ENCODE peak calls at places on chromosomes 3 and 15, in five cellular contexts. H is right cardiac atrium, B is GM12865, A is mesenchymal stem cell, J is HL-60. F is an unnamed sample.

GRCh38 chr3:44584646-44585501 is at the start of gene ZNF660:
- DNase-seq in A (peak; percentile 89), J (no peak), B (peak; percentile 54), H (peak; percentile 86), F (peak; percentile 55)

GRCh38 chr3:194867270-194867983 is 181.7 kb downstream of the FAM43A start:
- DNase-seq in H (peak; percentile 70), B (no peak), A (peak; percentile 6), J (peak; percentile 48), F (peak; percentile 92)

GRCh38 chr3:65412591-65412990 is 626.1 kb downstream of the MAGI1 start:
- DNase-seq in J (no peak), B (no peak), H (peak; percentile 71), A (peak; percentile 5), F (peak; percentile 18)

GRCh38 chr3:53254190-53254809 is 1.5 kb downstream of the TKT start:
- DNase-seq in H (no peak), J (peak; percentile 48), B (no peak), A (peak; percentile 40), F (peak; percentile 31)

GRCh38 chr3:127408684-127409420 is 121.0 kb upstream of the PRR20G start:
- DNase-seq in J (no peak), A (no peak), B (peak; percentile 44), H (no peak), F (no peak)

GRCh38 chr15:66670198-66670597 is 31.8 kb upstream of the SMAD6 start:
- DNase-seq in J (no peak), A (no peak), B (no peak), H (no peak), F (no peak)

GRCh38 chr3:176814252-176814651 is 383.0 kb downstream of the TBL1XR1 start:
- DNase-seq in J (peak; percentile 42), H (peak; percentile 51), B (peak; percentile 41), A (peak; percentile 68), F (peak; percentile 39)

GRCh38 chr3:1955170-1955569 is 143.5 kb upstream of the CNTN4 start:
- DNase-seq in A (no peak), B (no peak), J (no peak), H (no peak), F (no peak)

GRCh38 chr15:27241942-27242341 is 271.0 kb downstream of the GABRG3 start:
- DNase-seq in H (no peak), A (no peak), B (no peak), J (no peak), F (no peak)

GRCh38 chr3:190031887-190032752 is 88.6 kb downstream of the P3H2 start:
- DNase-seq in A (no peak), H (no peak), B (no peak), J (no peak), F (no peak)

GRCh38 chr15:98777426-98777825 is 129.1 kb downstream of the IGF1R start:
- DNase-seq in A (no peak), B (no peak), H (no peak), J (no peak), F (no peak)

GRCh38 chr3:107242579-107242978 is 134.7 kb upstream of the CCDC54 start:
- DNase-seq in A (no peak), B (no peak), J (no peak), H (no peak), F (no peak)
- H3K4me3 ChIP-seq in A (no peak overlapping the region), B (no peak overlapping the region), J (no peak overlapping the region), H (peak overlapping the region; percentile 36), F (no peak overlapping the region)

DNA sequence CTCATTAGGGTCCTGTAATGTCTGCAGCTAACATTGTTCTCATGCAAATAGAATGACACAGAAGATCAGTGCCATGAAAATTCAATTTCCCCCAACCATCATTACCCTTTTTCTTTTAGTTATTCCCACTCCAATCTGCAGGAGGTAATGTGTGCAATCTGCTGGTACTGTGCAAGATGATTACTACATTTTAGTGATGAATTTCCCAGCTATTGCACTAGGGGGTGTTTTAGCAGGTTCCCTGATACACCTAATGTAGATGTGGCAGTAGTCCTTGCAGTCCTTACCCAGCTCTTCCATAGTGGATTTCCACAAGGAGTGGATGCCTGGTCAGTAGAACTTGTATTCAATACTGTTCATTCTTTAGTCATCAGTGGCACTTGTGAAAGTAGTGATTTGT is 119.3 kb downstream of the ROBO2 start:
- DNase-seq in H (no peak), A (peak; percentile 1), B (no peak), J (no peak), F (no peak)
- H3K4me3 ChIP-seq in H (no peak overlapping the region), A (no peak overlapping the region), B (no peak overlapping the region), J (no peak overlapping the region), F (no peak overlapping the region)

GRCh38 chr3:4540267-4540666 is 47.1 kb downstream of the ITPR1 start:
- DNase-seq in A (no peak), B (no peak), J (no peak), H (no peak), F (no peak)
- H3K4me3 ChIP-seq in A (no peak overlapping the region), B (no peak overlapping the region), J (no peak overlapping the region), H (no peak overlapping the region), F (no peak overlapping the region)

GRCh38 chr3:20047940-20048339 is 7.7 kb downstream of the KAT2B start:
- DNase-seq in J (no peak), B (no peak), A (no peak), H (no peak), F (no peak)
- H3K4me3 ChIP-seq in J (no peak overlapping the region), B (peak overlapping the region; percentile 19), A (no peak overlapping the region), H (peak overlapping the region; percentile 25), F (no peak overlapping the region)

DNA sequence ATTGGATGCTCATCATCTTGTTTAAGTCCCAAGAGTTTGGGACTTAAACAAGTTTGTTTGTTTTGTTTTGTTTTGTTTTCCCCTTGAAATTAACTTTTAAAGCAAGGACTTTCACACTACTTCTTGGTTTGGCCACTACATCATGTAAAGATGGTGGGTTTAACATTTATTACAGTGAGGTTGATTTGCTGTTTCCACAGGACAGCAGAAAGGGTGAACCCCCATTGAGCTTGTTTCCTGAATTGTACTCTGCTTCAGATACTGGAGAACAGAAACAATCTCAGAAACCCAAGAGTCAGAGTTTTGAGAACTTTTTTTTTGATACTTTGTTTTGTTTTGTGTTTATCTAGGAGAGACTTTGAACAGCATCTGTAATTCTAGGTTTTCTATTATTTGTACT is 6.7 kb downstream of the POU1F1 start:
- DNase-seq in B (peak; percentile 3), A (no peak), H (no peak), J (no peak), F (no peak)
- H3K4me3 ChIP-seq in B (no peak overlapping the region), A (no peak overlapping the region), H (no peak overlapping the region), J (no peak overlapping the region), F (no peak overlapping the region)

DNA sequence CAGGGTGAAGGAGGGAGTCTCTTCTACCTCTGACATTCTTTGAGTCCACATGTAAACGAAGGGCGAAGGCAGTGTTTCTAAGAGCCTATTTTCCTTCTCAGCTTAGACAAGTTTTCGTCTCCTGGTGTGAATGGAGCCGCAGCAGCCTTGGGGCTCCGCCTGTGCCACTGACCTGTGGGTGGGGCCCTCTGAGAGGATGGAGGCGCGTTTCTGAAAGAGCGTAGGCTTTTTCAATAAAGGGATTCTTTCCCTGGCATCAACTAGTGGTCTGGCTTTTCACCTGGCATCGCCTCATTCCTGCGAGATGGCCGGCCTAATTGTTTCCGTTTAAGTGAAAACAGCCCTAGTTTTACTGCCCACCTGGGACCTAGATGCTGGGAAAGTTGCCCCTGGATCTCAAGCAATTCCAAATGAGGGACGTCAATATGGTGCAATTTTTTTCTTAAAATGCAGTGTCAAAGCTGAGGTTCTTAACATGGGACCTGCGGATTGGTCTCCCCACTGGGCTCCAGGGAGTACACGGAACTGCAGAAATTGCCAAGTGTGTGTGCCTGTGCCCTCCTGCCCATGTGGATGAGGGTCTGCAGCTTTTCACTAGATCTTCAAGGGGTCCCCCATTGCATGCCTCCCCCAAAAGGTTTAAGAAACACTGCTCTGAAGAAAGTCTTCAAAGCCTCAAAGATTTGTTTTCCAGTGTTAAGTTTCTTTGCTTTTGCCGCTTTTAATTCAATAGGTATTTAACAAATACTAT is 969 bp downstream of the GLDN start:
- DNase-seq in A (no peak), B (no peak), H (no peak), J (no peak), F (no peak)
- H3K4me3 ChIP-seq in A (no peak overlapping the region), B (no peak overlapping the region), H (peak overlapping the region; percentile 26), J (peak overlapping the region; percentile 44), F (no peak overlapping the region)